ENCODE peak calls at places on chromosome 4, in five cellular contexts. E is GM12878, R is K562, B is HepG2, Q is H1. A is an unnamed sample.

GRCh38 chr4:8439914-8440490 is 521 bp downstream of the ACOX3 start:
- DNase-seq in E (no peak), R (peak; percentile 24), B (peak; percentile 41), Q (no peak), A (no peak)

GRCh38 chr4:141132689-141133145 is 552 bp downstream of the RNF150 start:
- DNase-seq in E (no peak), R (no peak), B (no peak), Q (no peak), A (no peak)

GRCh38 chr4:78742300-78742699 is 33.9 kb upstream of the BMP2K start:
- DNase-seq in E (no peak), R (no peak), B (no peak), Q (no peak), A (no peak)

GRCh38 chr4:99653921-99654890 is 3.4 kb downstream of the C4orf54 start:
- DNase-seq in E (no peak), R (no peak), B (no peak), Q (no peak), A (no peak)

GRCh38 chr4:176534566-176534965 is 214.8 kb downstream of the SPCS3 start:
- DNase-seq in E (no peak), R (no peak), B (no peak), Q (no peak), A (no peak)

GRCh38 chr4:180734753-180735432 is 1508.3 kb upstream of the TENM3 start:
- DNase-seq in E (no peak), R (no peak), B (no peak), Q (no peak), A (no peak)

GRCh38 chr4:174284181-174284886 is 623 bp downstream of the CEP44 start:
- DNase-seq in E (no peak), R (peak; percentile 37), B (peak; percentile 58), Q (no peak), A (peak; percentile 46)

GRCh38 chr4:179095585-179096228 is 1653.5 kb upstream of the AGA start:
- DNase-seq in E (no peak), R (no peak), B (no peak), Q (peak; percentile 63), A (no peak)

GRCh38 chr4:148216866-148217814 is 225.1 kb downstream of the NR3C2 start:
- DNase-seq in E (peak; percentile 41), R (no peak), B (no peak), Q (no peak), A (no peak)

GRCh38 chr4:8099981-8100464 is 58.6 kb downstream of the ABLIM2 start:
- DNase-seq in E (no peak), R (no peak), B (no peak), Q (no peak), A (no peak)

GRCh38 chr4:184163813-184164212 is 53.9 kb downstream of the ENPP6 start:
- DNase-seq in E (no peak), R (peak; percentile 55), B (peak; percentile 26), Q (peak; percentile 78), A (no peak)

GRCh38 chr4:76203541-76203940 is 10.1 kb downstream of the SCARB2 start:
- DNase-seq in E (no peak), R (no peak), B (no peak), Q (no peak), A (no peak)

GRCh38 chr4:110211007-110211769 is 12.8 kb upstream of the ELOVL6 start:
- DNase-seq in E (no peak), R (peak; percentile 43), B (peak; percentile 53), Q (no peak), A (no peak)

GRCh38 chr4:29151584-29151983 is 1568.6 kb upstream of the PCDH7 start:
- DNase-seq in E (no peak), R (no peak), B (no peak), Q (no peak), A (no peak)

GRCh38 chr4:143185253-143186107 is 763 bp downstream of the USP38 start:
- DNase-seq in E (no peak), R (peak; percentile 10), B (peak; percentile 16), Q (peak; percentile 66), A (no peak)

GRCh38 chr4:70531981-70532380 is 13.6 kb downstream of the AMTN start:
- DNase-seq in E (no peak), R (no peak), B (peak; percentile 3), Q (no peak), A (peak; percentile 12)

GRCh38 chr4:42385534-42385933 is 11.8 kb upstream of the SHISA3 start:
- DNase-seq in E (no peak), R (no peak), B (no peak), Q (no peak), A (no peak)

GRCh38 chr4:88043001-88043400 is 35.6 kb downstream of the PKD2 start:
- DNase-seq in E (no peak), R (no peak), B (no peak), Q (no peak), A (no peak)

GRCh38 chr4:13298655-13299054 is 185.5 kb downstream of the RAB28 start:
- DNase-seq in E (no peak), R (no peak), B (peak; percentile 40), Q (no peak), A (no peak)

GRCh38 chr4:86595426-86595805 is 1.3 kb downstream of the PTPN13 start:
- DNase-seq in E (no peak), R (no peak), B (no peak), Q (no peak), A (peak; percentile 8)

GRCh38 chr4:188053302-188053701 is 56.1 kb downstream of the TRIML2 start:
- DNase-seq in E (no peak), R (no peak), B (no peak), Q (no peak), A (no peak)

DNA sequence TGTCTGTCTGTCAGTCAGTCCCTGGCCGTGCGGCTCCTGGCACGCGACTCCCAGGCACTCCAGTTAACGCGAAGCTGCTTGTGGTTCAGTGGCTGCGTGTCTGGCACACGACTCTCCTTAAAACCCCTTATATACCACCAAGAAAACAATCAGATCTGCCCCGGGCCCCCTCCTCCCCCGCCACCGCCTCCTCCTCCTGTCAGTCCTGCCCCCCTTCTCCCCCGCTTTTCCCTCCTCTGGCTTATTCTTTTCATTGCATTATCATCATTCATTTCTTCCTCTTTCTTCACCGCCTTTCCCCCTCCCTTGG is at the start of gene NEUROG2:
- DNase-seq in E (no peak), R (no peak), B (no peak), Q (no peak), A (no peak)
- H3K9ac ChIP-seq in E (peak within 1 kb of the TSS; percentile 60), R (no peak within 1 kb of the TSS), B (no peak within 1 kb of the TSS), Q (no peak within 1 kb of the TSS), A (peak within 1 kb of the TSS; percentile 50)

DNA sequence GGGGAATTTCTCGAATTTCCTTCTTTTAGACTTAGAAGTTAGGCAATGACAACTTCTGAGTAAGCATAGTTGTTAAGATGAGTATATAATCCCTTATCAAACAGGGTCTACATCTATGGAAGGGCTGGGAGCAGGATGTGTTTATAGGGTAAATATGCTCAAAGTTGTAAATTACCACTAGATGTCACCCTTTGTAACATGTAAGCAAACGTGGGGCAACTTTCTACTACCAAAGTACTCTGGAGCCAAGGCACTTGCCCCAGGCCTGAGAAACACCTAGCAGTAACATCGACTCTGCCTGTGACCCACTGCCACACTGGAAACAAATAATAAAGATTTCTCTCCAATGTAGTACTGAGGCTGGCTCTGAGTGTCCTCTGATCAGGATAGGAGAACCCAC is 444.6 kb downstream of the IQCM start:
- DNase-seq in E (no peak), R (no peak), B (peak; percentile 34), Q (no peak), A (peak; percentile 67)
- TF ChIP-seq ZNF274 in E (no peak), R (no peak), B (no peak), Q (no peak), A (no peak)

DNA sequence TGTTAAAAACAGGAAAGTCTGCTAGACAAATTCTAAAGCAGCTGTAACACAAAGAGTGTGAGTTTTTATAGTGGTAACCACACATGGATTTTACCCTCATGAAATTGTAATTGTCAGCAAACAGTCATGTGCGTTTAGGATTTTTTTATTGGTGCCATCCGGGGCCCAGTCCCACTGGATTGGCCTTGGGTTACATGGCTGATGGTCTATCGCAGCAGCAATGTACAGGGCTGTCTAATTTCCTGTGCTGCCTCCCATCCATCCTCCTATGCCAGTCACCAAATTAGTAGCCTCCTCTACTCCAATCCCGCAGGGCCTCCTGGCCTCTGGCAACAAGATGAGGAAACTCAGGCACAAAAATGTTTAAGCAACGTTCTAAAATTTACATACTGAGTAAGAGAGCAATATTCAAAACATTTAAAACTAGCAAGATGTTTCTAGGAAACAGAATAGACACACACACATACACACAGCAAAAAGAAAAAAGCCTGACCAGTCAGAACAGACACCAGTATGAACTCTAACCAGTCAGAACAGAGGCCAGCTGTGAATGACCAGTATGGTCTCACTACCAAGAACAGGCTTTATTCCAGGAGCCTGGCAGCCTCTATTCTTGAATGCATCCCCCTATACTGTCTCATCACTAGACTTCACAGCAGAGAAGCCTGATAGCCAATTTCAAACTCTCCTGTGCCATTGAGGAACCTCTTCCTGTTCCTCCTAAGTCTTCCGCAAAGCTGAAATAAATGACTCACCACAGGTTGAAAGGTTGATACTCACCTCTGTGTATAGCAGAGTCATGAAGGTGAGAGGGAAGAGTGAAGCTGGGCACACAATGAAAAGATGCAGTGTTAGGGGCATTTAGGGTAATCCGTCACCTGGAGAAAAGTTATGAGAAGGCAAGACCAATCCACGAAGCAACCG is 42.6 kb downstream of the CHRNA9 start:
- DNase-seq in E (no peak), R (no peak), B (no peak), Q (no peak), A (no peak)
- TF ChIP-seq EZH2 in E (no peak), R (no peak), B (no peak), Q (no peak), A (no peak)

GRCh38 chr4:25552580-25553271 is 102.9 kb upstream of the SLC34A2 start:
- DNase-seq in E (no peak), R (no peak), B (no peak), Q (no peak), A (no peak)
- H3K9ac ChIP-seq in E (no peak overlapping the region), R (no peak overlapping the region), B (no peak overlapping the region), Q (no peak overlapping the region), A (no peak overlapping the region)

GRCh38 chr4:181760560-181760959 is 482.6 kb upstream of the TENM3 start:
- DNase-seq in E (no peak), R (no peak), B (no peak), Q (no peak), A (no peak)
- TF ChIP-seq ZNF274 in E (no peak), R (no peak), B (no peak), Q (no peak), A (no peak)

GRCh38 chr4:1413687-1414479 is 7.6 kb upstream of the NKX1-1 start:
- DNase-seq in E (no peak), R (peak; percentile 38), B (no peak), Q (peak; percentile 65), A (no peak)
- TF ChIP-seq EZH2 in E (no peak), R (no peak), B (no peak), Q (no peak), A (no peak)

A was measured in HCT116.